ENCODE peak calls at places on chromosomes 4 and X, in nine cellular contexts. U, P, W, G, Q, N, I, Y and T are unnamed samples.

GRCh38 chrX:3026074-3026588 is 15.1 kb upstream of the ARSF start:
- DNase-seq in U (no peak), P (no peak), W (no peak), G (no peak), Q (no peak), N (no peak), I (no peak), Y (no peak), T (no peak)

GRCh38 chrX:150504399-150505186 is 63.8 kb upstream of the MTM1 start:
- DNase-seq in U (no peak), P (peak), W (no peak), G (no peak), Q (no peak), N (no peak), I (no peak), Y (no peak), T (no peak)

GRCh38 chr4:169650227-169650936 is 30.0 kb downstream of the CLCN3 start:
- DNase-seq in U (no peak), P (no peak), W (no peak), G (no peak), Q (no peak), N (no peak), I (no peak), Y (no peak), T (no peak)

GRCh38 chrX:13398839-13399238 is 79.0 kb upstream of the ATXN3L start:
- DNase-seq in U (no peak), P (no peak), W (no peak), G (no peak), Q (no peak), N (no peak), I (no peak), Y (no peak), T (no peak)

GRCh38 chr4:123248260-123248659 is 148.3 kb upstream of the SPRY1 start:
- DNase-seq in U (no peak), P (peak), W (no peak), G (no peak), Q (no peak), N (no peak), I (no peak), Y (peak), T (no peak)

GRCh38 chrX:150086371-150086770 is 148.1 kb upstream of the EOLA2 start:
- DNase-seq in U (no peak), P (no peak), W (no peak), G (no peak), Q (no peak), N (no peak), I (no peak), Y (peak), T (no peak)

GRCh38 chr4:1770791-1771231 is 22.3 kb upstream of the FGFR3 start:
- DNase-seq in U (no peak), P (no peak), W (no peak), G (no peak), Q (no peak), N (no peak), I (no peak), Y (no peak), T (no peak)

GRCh38 chrX:86263526-86263925 is 115.3 kb downstream of the DACH2 start:
- DNase-seq in U (no peak), P (no peak), W (no peak), G (no peak), Q (no peak), N (no peak), I (no peak), Y (no peak), T (no peak)

GRCh38 chr4:109389367-109390118 is 44.1 kb upstream of the SEC24B start:
- DNase-seq in U (no peak), P (peak), W (no peak), G (no peak), Q (no peak), N (no peak), I (no peak), Y (no peak), T (no peak)

GRCh38 chrX:74291577-74291963 is 12.4 kb upstream of the ZCCHC13 start:
- DNase-seq in U (no peak), P (no peak), W (peak), G (no peak), Q (no peak), N (no peak), I (no peak), Y (no peak), T (no peak)

GRCh38 chrX:9466115-9466495 is 1.2 kb downstream of the TBL1X start:
- DNase-seq in U (no peak), P (peak), W (peak), G (no peak), Q (peak), N (peak), I (peak), Y (peak), T (no peak)

GRCh38 chr4:138790993-138791392 is 224.6 kb upstream of the NOCT start:
- DNase-seq in U (peak), P (no peak), W (no peak), G (no peak), Q (no peak), N (no peak), I (no peak), Y (no peak), T (no peak)

GRCh38 chr4:28373601-28374000 is 1513.0 kb downstream of the STIM2 start:
- DNase-seq in U (no peak), P (no peak), W (no peak), G (no peak), Q (no peak), N (no peak), I (no peak), Y (peak), T (no peak)

GRCh38 chr4:126592088-126592487 is 1040.7 kb upstream of the INTU start:
- DNase-seq in U (no peak), P (no peak), W (peak), G (no peak), Q (no peak), N (no peak), I (no peak), Y (peak), T (no peak)

GRCh38 chr4:114600066-114600552 is 1.5 kb downstream of the UGT8 start:
- DNase-seq in U (no peak), P (no peak), W (peak), G (no peak), Q (no peak), N (no peak), I (no peak), Y (no peak), T (no peak)

GRCh38 chr4:158121203-158121586 is 51.6 kb downstream of the GASK1B start:
- DNase-seq in U (no peak), P (peak), W (peak), G (no peak), Q (no peak), N (no peak), I (no peak), Y (peak), T (no peak)

GRCh38 chr4:98673282-98673644 is 14.9 kb upstream of the TSPAN5 start:
- DNase-seq in U (no peak), P (no peak), W (no peak), G (no peak), Q (no peak), N (no peak), I (no peak), Y (no peak), T (no peak)

GRCh38 chr4:45063701-45064100 is 337.3 kb upstream of the GNPDA2 start:
- DNase-seq in U (no peak), P (no peak), W (no peak), G (no peak), Q (no peak), N (no peak), I (no peak), Y (no peak), T (no peak)

GRCh38 chrX:38699116-38699515 is 102.1 kb upstream of the MID1IP1 start:
- DNase-seq in U (no peak), P (no peak), W (no peak), G (no peak), Q (no peak), N (no peak), I (no peak), Y (no peak), T (no peak)

GRCh38 chr4:6480532-6481088 is 8.2 kb upstream of the PPP2R2C start:
- DNase-seq in U (no peak), P (no peak), W (no peak), G (no peak), Q (no peak), N (no peak), I (no peak), Y (no peak), T (no peak)

GRCh38 chrX:45036161-45036560 is 163.2 kb downstream of the KDM6A start:
- DNase-seq in U (no peak), P (no peak), W (no peak), G (no peak), Q (no peak), N (no peak), I (no peak), Y (no peak), T (no peak)

GRCh38 chr4:121881213-121881612 is 10.9 kb upstream of the BBS7 start:
- DNase-seq in U (no peak), P (no peak), W (no peak), G (no peak), Q (no peak), N (no peak), I (no peak), Y (no peak), T (no peak)

GRCh38 chrX:135389717-135390116 is 32.0 kb upstream of the SMIM10L2A start:
- DNase-seq in U (no peak), P (no peak), W (peak), G (no peak), Q (no peak), N (no peak), I (no peak), Y (peak), T (no peak)

GRCh38 chr4:74056114-74056857 is 17.8 kb upstream of the CXCL3 start:
- DNase-seq in U (peak), P (no peak), W (peak), G (no peak), Q (no peak), N (no peak), I (no peak), Y (peak), T (no peak)

GRCh38 chr4:52037730-52038108 is 380 bp downstream of the SGCB start:
- DNase-seq in U (no peak), P (peak), W (peak), G (no peak), Q (peak), N (peak), I (no peak), Y (peak), T (peak)

GRCh38 chr4:154332681-154333421 is 158.7 kb downstream of the DCHS2 start:
- DNase-seq in U (no peak), P (no peak), W (no peak), G (no peak), Q (peak), N (no peak), I (peak), Y (peak), T (no peak)

GRCh38 chrX:24341795-24342194 is 18.6 kb upstream of the SUPT20HL1 start:
- DNase-seq in U (no peak), P (peak), W (no peak), G (no peak), Q (no peak), N (no peak), I (no peak), Y (peak), T (no peak)

GRCh38 chr4:31803511-31804195 is 1083.5 kb downstream of the PCDH7 start:
- DNase-seq in U (no peak), P (no peak), W (no peak), G (no peak), Q (no peak), N (no peak), I (no peak), Y (peak), T (no peak)

GRCh38 chr4:3293410-3294391 is 880 bp downstream of the RGS12 start:
- DNase-seq in U (no peak), P (no peak), W (no peak), G (peak), Q (peak), N (no peak), I (peak), Y (no peak), T (no peak)

GRCh38 chr4:37648084-37648817 is 37.9 kb downstream of the RELL1 start:
- DNase-seq in U (peak), P (peak), W (peak), G (no peak), Q (no peak), N (no peak), I (no peak), Y (peak), T (no peak)

GRCh38 chr4:83639849-83640493 is 104.1 kb downstream of the GPAT3 start:
- DNase-seq in U (peak), P (peak), W (peak), G (no peak), Q (peak), N (peak), I (no peak), Y (peak), T (peak)

GRCh38 chr4:113086172-113086695 is 36.8 kb downstream of the ANK2 start:
- DNase-seq in U (no peak), P (no peak), W (no peak), G (no peak), Q (no peak), N (no peak), I (no peak), Y (no peak), T (no peak)

GRCh38 chr4:128229458-128229805 is 58.2 kb downstream of the PGRMC2 start:
- DNase-seq in U (no peak), P (no peak), W (no peak), G (no peak), Q (no peak), N (no peak), I (no peak), Y (peak), T (no peak)

GRCh38 chrX:133402830-133403625 is 12.3 kb downstream of the GPC4 start:
- DNase-seq in U (no peak), P (no peak), W (no peak), G (no peak), Q (no peak), N (no peak), I (no peak), Y (no peak), T (no peak)

GRCh38 chr4:62014982-62015739 is 815.0 kb downstream of the ADGRL3 start:
- DNase-seq in U (no peak), P (no peak), W (no peak), G (no peak), Q (no peak), N (no peak), I (no peak), Y (no peak), T (no peak)

GRCh38 chr4:55154290-55154880 is 29.0 kb upstream of the KDR start:
- DNase-seq in U (no peak), P (no peak), W (no peak), G (no peak), Q (no peak), N (no peak), I (no peak), Y (no peak), T (no peak)

GRCh38 chr4:48228887-48229462 is 40.7 kb downstream of the TEC start:
- DNase-seq in U (no peak), P (no peak), W (no peak), G (no peak), Q (no peak), N (no peak), I (no peak), Y (peak), T (no peak)

GRCh38 chr4:142350886-142351285 is 495.2 kb downstream of the INPP4B start:
- DNase-seq in U (no peak), P (no peak), W (no peak), G (no peak), Q (no peak), N (no peak), I (no peak), Y (no peak), T (no peak)

GRCh38 chr4:66555301-66555700 is 885.0 kb upstream of the EPHA5 start:
- DNase-seq in U (no peak), P (no peak), W (no peak), G (no peak), Q (no peak), N (no peak), I (no peak), Y (peak), T (no peak)

GRCh38 chrX:46279214-46279924 is 265.9 kb downstream of the ZNF674 start:
- DNase-seq in U (no peak), P (peak), W (no peak), G (no peak), Q (no peak), N (no peak), I (no peak), Y (no peak), T (no peak)